ENCODE peak calls at places on chromosomes 7 and 10, in five cellular contexts. D, Z, S, W and C are unnamed samples.

GRCh38 chr7:145850636-145851035 is 266.0 kb upstream of the CNTNAP2 start:
- DNase-seq in D (no peak), Z (no peak), S (no peak), W (no peak), C (no peak)

GRCh38 chr10:62475531-62475930 is 101.4 kb downstream of the ZNF365 start:
- DNase-seq in D (no peak), Z (no peak), S (no peak), W (no peak), C (no peak)

GRCh38 chr10:62178568-62178967 is 90.1 kb downstream of the RTKN2 start:
- DNase-seq in D (no peak), Z (no peak), S (no peak), W (no peak), C (no peak)

GRCh38 chr7:47254081-47255006 is 327.6 kb downstream of the TNS3 start:
- DNase-seq in D (peak; percentile 48), Z (peak; percentile 55), S (peak; percentile 66), W (no peak), C (peak; percentile 10)

GRCh38 chr7:97006951-97007861 is 1.9 kb downstream of the DLX6 start:
- DNase-seq in D (no peak), Z (no peak), S (no peak), W (no peak), C (no peak)

GRCh38 chr10:78727728-78728127 is 341.0 kb upstream of the ZMIZ1 start:
- DNase-seq in D (no peak), Z (no peak), S (no peak), W (no peak), C (no peak)

GRCh38 chr10:16989826-16990293 is 139.8 kb downstream of the CUBN start:
- DNase-seq in D (no peak), Z (no peak), S (no peak), W (no peak), C (no peak)

GRCh38 chr7:2520808-2521146 is 1.2 kb downstream of the LFNG start:
- DNase-seq in D (no peak), Z (peak; percentile 26), S (no peak), W (no peak), C (no peak)

GRCh38 chr7:101169838-101170531 is 4.6 kb upstream of the VGF start:
- DNase-seq in D (peak; percentile 57), Z (peak; percentile 56), S (peak; percentile 70), W (peak; percentile 64), C (peak; percentile 77)

GRCh38 chr7:46145412-46145811 is 224.3 kb upstream of the IGFBP3 start:
- DNase-seq in D (peak; percentile 91), Z (peak; percentile 89), S (no peak), W (no peak), C (no peak)